ENCODE peak calls at places on chromosome 17, in four cellular contexts. M, D, G and H are unnamed samples.

GRCh38 chr17:66272699-66273390 is 29.6 kb upstream of the PRKCA start:
- DNase-seq in D (peak), M (no peak), G (no peak), H (no peak)

GRCh38 chr17:77681820-77682219 is 276.7 kb upstream of the TNRC6C start:
- DNase-seq in M (no peak), D (no peak), G (no peak), H (peak)

GRCh38 chr17:44983563-44983962 is 15.5 kb upstream of the C1QL1 start:
- DNase-seq in D (no peak), M (no peak), G (no peak), H (no peak)

GRCh38 chr17:1078831-1079561 is 82.1 kb downstream of the TIMM22 start:
- DNase-seq in M (no peak), D (no peak), G (no peak), H (peak)

GRCh38 chr17:74759243-74759801 is 10.9 kb downstream of the NHERF1 start:
- DNase-seq in G (no peak), D (no peak), M (no peak), H (peak)

GRCh38 chr17:31433091-31433790 is 41.8 kb downstream of the RAB11FIP4 start:
- DNase-seq in D (no peak), G (no peak), M (no peak), H (peak)

GRCh38 chr17:45307290-45308015 is 9.4 kb downstream of the MAP3K14 start:
- DNase-seq in G (no peak), M (no peak), D (no peak), H (no peak)

GRCh38 chr17:37792787-37793186 is 47.9 kb upstream of the HNF1B start:
- DNase-seq in D (peak), G (no peak), M (no peak), H (no peak)

GRCh38 chr17:76709077-76709950 is 1.5 kb downstream of the MXRA7 start:
- DNase-seq in D (peak), G (no peak), M (peak), H (no peak)

GRCh38 chr17:82876602-82877391 is 37.0 kb upstream of the ZNF750 start:
- DNase-seq in G (no peak), M (peak), D (peak), H (no peak)

GRCh38 chr17:76000016-76000754 is 470 bp upstream of the CDK3 start:
- DNase-seq in M (peak), D (peak), G (peak), H (peak)

GRCh38 chr17:50603340-50603739 is 31.3 kb upstream of the ABCC3 start:
- DNase-seq in G (no peak), D (peak), M (no peak), H (peak)